ENCODE peak calls at places on chromosome 5, in seven cellular contexts. N is testis, B is H9, P is prostate gland, Y is left ventricle myocardium inferior, V is IMR-90, D is psoas muscle. W is an unnamed sample.
A peak's percentile ranks its signal among the peaks of the same experiment; 100 is the strongest.

GRCh38 chr5:123120197-123120596 is 31.2 kb downstream of the PRDM6 start:
- DNase-seq in N (no peak), B (no peak), P (no peak), Y (no peak), V (no peak), D (no peak), W (no peak)

GRCh38 chr5:2797160-2797559 is 45.7 kb upstream of the IRX2 start:
- DNase-seq in N (no peak), B (no peak), P (no peak), Y (no peak), V (no peak), D (no peak), W (no peak)

GRCh38 chr5:142356318-142356715 is 31.5 kb upstream of the SPRY4 start:
- DNase-seq in N (no peak), B (no peak), P (no peak), Y (no peak), V (peak; percentile 79), D (no peak), W (no peak)

GRCh38 chr5:134948929-134949328 is 18.8 kb upstream of the CATSPER3 start:
- DNase-seq in N (no peak), B (no peak), P (no peak), Y (no peak), V (peak; percentile 48), D (peak; percentile 81), W (no peak)

GRCh38 chr5:31671339-31671741 is 32.4 kb downstream of the PDZD2 start:
- DNase-seq in N (peak; percentile 76), B (no peak), P (no peak), Y (peak; percentile 39), V (no peak), D (peak; percentile 60), W (no peak)

GRCh38 chr5:56515011-56515410 is 281.9 kb upstream of the ANKRD55 start:
- DNase-seq in N (no peak), B (no peak), P (no peak), Y (no peak), V (no peak), D (no peak), W (no peak)

GRCh38 chr5:166430491-166431319 is 1860.7 kb upstream of the WWC1 start:
- DNase-seq in N (no peak), B (peak; percentile 86), P (no peak), Y (no peak), V (no peak), D (no peak), W (no peak)

GRCh38 chr5:14286574-14287399 is 143.6 kb downstream of the TRIO start:
- DNase-seq in N (no peak), B (no peak), P (no peak), Y (no peak), V (no peak), D (no peak), W (no peak)

GRCh38 chr5:137113161-137113560 is 386.0 kb downstream of the SPOCK1 start:
- DNase-seq in N (no peak), B (no peak), P (no peak), Y (no peak), V (no peak), D (no peak), W (no peak)

GRCh38 chr5:129065721-129066120 is 28.8 kb upstream of the ISOC1 start:
- DNase-seq in N (no peak), B (no peak), P (no peak), Y (no peak), V (no peak), D (no peak), W (no peak)

GRCh38 chr5:151592855-151593408 is 1.8 kb upstream of the FAT2 start:
- DNase-seq in N (no peak), B (no peak), P (no peak), Y (peak; percentile 18), V (no peak), D (no peak), W (no peak)

GRCh38 chr5:124760608-124761390 is 14.4 kb upstream of the ZNF608 start:
- DNase-seq in N (no peak), B (no peak), P (no peak), Y (no peak), V (no peak), D (no peak), W (no peak)

GRCh38 chr5:159208508-159209437 is 580 bp downstream of the RNF145 start:
- DNase-seq in N (peak; percentile 58), B (peak; percentile 58), P (peak; percentile 23), Y (peak; percentile 54), V (peak; percentile 28), D (peak; percentile 63), W (peak; percentile 59)

GRCh38 chr5:123810253-123810652 is 298.3 kb downstream of the CSNK1G3 start:
- DNase-seq in N (no peak), B (no peak), P (no peak), Y (peak; percentile 31), V (no peak), D (no peak), W (no peak)

GRCh38 chr5:133482033-133482432 is 130.3 kb downstream of the FSTL4 start:
- DNase-seq in N (no peak), B (no peak), P (no peak), Y (no peak), V (no peak), D (no peak), W (no peak)

GRCh38 chr5:14871573-14872069 is at the start of gene ANKH:
- DNase-seq in N (peak; percentile 70), B (peak; percentile 72), P (peak; percentile 79), Y (peak; percentile 86), V (peak; percentile 69), D (peak; percentile 90), W (peak; percentile 60)

GRCh38 chr5:73818357-73818756 is 192.4 kb downstream of the ARHGEF28 start:
- DNase-seq in N (no peak), B (no peak), P (no peak), Y (no peak), V (peak; percentile 90), D (no peak), W (no peak)

GRCh38 chr5:58794875-58795274 is 212.0 kb downstream of the RAB3C start:
- DNase-seq in N (no peak), B (no peak), P (no peak), Y (no peak), V (no peak), D (no peak), W (no peak)

GRCh38 chr5:74516217-74516636 is 124.3 kb downstream of the ENC1 start:
- DNase-seq in N (no peak), B (no peak), P (no peak), Y (no peak), V (peak; percentile 49), D (no peak), W (no peak)

DNA sequence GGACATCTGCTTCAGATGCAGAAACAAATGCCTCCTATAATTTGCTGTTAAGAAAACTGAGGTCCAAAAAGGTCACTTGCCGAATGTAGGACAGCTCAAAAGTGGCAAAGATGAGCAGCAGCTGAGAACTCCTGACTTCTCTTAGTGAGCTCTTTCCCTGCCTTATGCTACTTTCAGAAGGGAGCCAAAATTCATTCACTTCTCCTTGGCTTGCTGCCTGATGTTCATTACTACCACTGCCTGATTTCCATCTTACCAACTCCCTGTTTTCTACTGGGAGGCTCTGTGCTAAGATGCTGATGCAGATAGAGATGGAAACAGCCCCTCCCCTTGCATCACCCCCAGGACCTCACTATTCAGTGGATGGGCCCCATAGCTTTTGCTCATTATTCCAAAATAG is 60.1 kb downstream of the SEMA6A start:
- DNase-seq in N (no peak), B (no peak), P (no peak), Y (no peak), V (no peak), D (no peak), W (no peak)
- H3K27ac ChIP-seq in N (no peak overlapping the region), B (no peak overlapping the region), P (no peak overlapping the region), Y (no peak overlapping the region), V (no peak overlapping the region), D (no peak overlapping the region), W (no peak overlapping the region)

DNA sequence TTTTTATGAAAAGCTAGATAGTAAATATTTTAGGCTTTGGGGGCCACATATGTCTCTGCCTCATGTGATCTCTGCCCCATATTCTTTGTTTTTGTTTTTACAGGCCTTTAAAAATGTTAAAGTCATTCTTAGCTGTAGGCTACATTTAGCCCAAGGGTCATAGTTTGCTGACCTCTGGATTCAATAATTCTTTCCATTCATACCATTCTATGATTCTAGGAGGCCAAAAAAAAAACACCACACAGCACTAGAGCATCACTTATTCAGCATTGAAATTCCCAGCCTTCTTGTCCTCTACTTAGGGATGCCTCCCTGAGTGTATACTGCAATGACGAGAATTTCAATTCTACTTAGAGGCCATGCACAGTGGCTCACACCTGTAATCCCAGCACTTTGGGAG is 17.0 kb downstream of the PTCD2 start:
- DNase-seq in N (no peak), B (no peak), P (no peak), Y (no peak), V (no peak), D (no peak), W (no peak)
- H3K27ac ChIP-seq in N (no peak overlapping the region), B (no peak overlapping the region), P (no peak overlapping the region), Y (peak overlapping the region; percentile 50), V (no peak overlapping the region), D (peak overlapping the region; percentile 6), W (no peak overlapping the region)

GRCh38 chr5:61397937-61398336 is 65.9 kb downstream of the ZSWIM6 start:
- DNase-seq in N (no peak), B (no peak), P (no peak), Y (no peak), V (no peak), D (no peak), W (no peak)

GRCh38 chr5:61401726-61402125 is 69.7 kb downstream of the ZSWIM6 start:
- DNase-seq in N (no peak), B (no peak), P (no peak), Y (no peak), V (peak; percentile 69), D (no peak), W (no peak)

GRCh38 chr5:61397238-61397637 is 65.2 kb downstream of the ZSWIM6 start:
- DNase-seq in N (no peak), B (no peak), P (no peak), Y (no peak), V (peak; percentile 26), D (no peak), W (no peak)

GRCh38 chr5:61398440-61398839 is 66.4 kb downstream of the ZSWIM6 start:
- DNase-seq in N (no peak), B (no peak), P (no peak), Y (no peak), V (no peak), D (no peak), W (no peak)

GRCh38 chr5:61399679-61400078 is 67.6 kb downstream of the ZSWIM6 start:
- DNase-seq in N (no peak), B (no peak), P (no peak), Y (no peak), V (no peak), D (no peak), W (no peak)
- H3K27ac ChIP-seq in N (no peak overlapping the region), B (no peak overlapping the region), P (no peak overlapping the region), Y (no peak overlapping the region), V (no peak overlapping the region), D (no peak overlapping the region), W (no peak overlapping the region)

GRCh38 chr5:43773032-43773830 is 170.3 kb downstream of the NNT start:
- DNase-seq in N (no peak), B (no peak), P (no peak), Y (no peak), V (peak; percentile 67), D (no peak), W (no peak)

GRCh38 chr5:43771611-43772031 is 168.6 kb downstream of the NNT start:
- DNase-seq in N (no peak), B (no peak), P (no peak), Y (no peak), V (no peak), D (no peak), W (no peak)

GRCh38 chr5:43775000-43775399 is 172.0 kb downstream of the NNT start:
- DNase-seq in N (no peak), B (no peak), P (no peak), Y (no peak), V (no peak), D (no peak), W (no peak)

GRCh38 chr5:43769576-43770352 is 166.8 kb downstream of the NNT start:
- DNase-seq in N (no peak), B (no peak), P (no peak), Y (no peak), V (peak; percentile 91), D (no peak), W (no peak)

GRCh38 chr5:43772601-43773031 is 169.6 kb downstream of the NNT start:
- DNase-seq in N (no peak), B (no peak), P (no peak), Y (no peak), V (peak; percentile 73), D (no peak), W (no peak)
- H3K27ac ChIP-seq in N (no peak overlapping the region), B (peak overlapping the region; percentile 97), P (no peak overlapping the region), Y (no peak overlapping the region), V (peak overlapping the region; percentile 91), D (no peak overlapping the region), W (no peak overlapping the region)